ENCODE peak calls at places on chromosomes 5 and 9, in six cellular contexts. U is lung, X is transverse colon, B is neural progenitor cell, K is uterus, J is sigmoid colon. I is an unnamed sample. For H3K4me1 and H3K36me3, the result is how much of the 10 kb centered on the place peaks cover.

GRCh38 chr9:75471549-75472114 is 383.3 kb downstream of the OSTF1 start:
- DNase-seq in U (no peak), X (no peak), B (no peak), K (no peak), J (no peak), I (no peak)

GRCh38 chr9:127035948-127036347 is 86.5 kb downstream of the ANGPTL2 start:
- DNase-seq in U (peak), X (no peak), B (no peak), K (peak), J (peak), I (no peak)

GRCh38 chr9:11319477-11320060 is 706.8 kb upstream of the PTPRD start:
- DNase-seq in U (no peak), X (no peak), B (peak), K (no peak), J (no peak), I (peak)

GRCh38 chr5:122351416-122352157 is 39.5 kb downstream of the SNCAIP start:
- DNase-seq in U (no peak), X (no peak), B (no peak), K (no peak), J (no peak), I (peak)

GRCh38 chr5:161406880-161407279 is 139.6 kb downstream of the GABRB2 start:
- DNase-seq in U (no peak), X (no peak), B (no peak), K (no peak), J (no peak), I (peak)

GRCh38 chr5:7770436-7770835 is 80.5 kb downstream of the CFAP90 start:
- DNase-seq in U (no peak), X (no peak), B (no peak), K (no peak), J (no peak), I (no peak)

GRCh38 chr9:23563497-23563896 is 262.5 kb downstream of the ELAVL2 start:
- DNase-seq in U (no peak), X (no peak), B (no peak), K (no peak), J (no peak), I (no peak)

GRCh38 chr5:2685651-2686050 is 65.8 kb downstream of the IRX2 start:
- DNase-seq in U (peak), X (no peak), B (no peak), K (no peak), J (no peak), I (no peak)

GRCh38 chr5:97231025-97231636 is 48.1 kb upstream of the RIOK2 start:
- DNase-seq in U (no peak), X (peak), B (peak), K (peak), J (peak), I (peak)

GRCh38 chr5:175836741-175837729 is 34.3 kb upstream of the CPLX2 start:
- DNase-seq in U (no peak), X (no peak), B (no peak), K (no peak), J (no peak), I (no peak)

GRCh38 chr9:94779101-94779500 is 52.6 kb downstream of the AOPEP start:
- DNase-seq in U (no peak), X (no peak), B (no peak), K (no peak), J (no peak), I (no peak)

GRCh38 chr9:71765693-71766092 is 2.6 kb downstream of the CEMIP2 start:
- DNase-seq in U (no peak), X (no peak), B (no peak), K (no peak), J (no peak), I (no peak)

GRCh38 chr9:749712-750111 is 91.8 kb upstream of the DMRT1 start:
- DNase-seq in U (no peak), X (peak), B (peak), K (no peak), J (peak), I (no peak)

GRCh38 chr9:95731876-95732275 is 143.6 kb upstream of the ERCC6L2 start:
- DNase-seq in U (no peak), X (no peak), B (no peak), K (no peak), J (no peak), I (no peak)

GRCh38 chr5:140142802-140143201 is 17.1 kb downstream of the IGIP start:
- DNase-seq in U (no peak), X (no peak), B (no peak), K (no peak), J (no peak), I (no peak)

GRCh38 chr5:73514418-73514817 is 16.2 kb downstream of the BTF3 start:
- DNase-seq in U (no peak), X (no peak), B (no peak), K (no peak), J (no peak), I (no peak)

GRCh38 chr5:73515232-73515631 is 17.0 kb downstream of the BTF3 start:
- DNase-seq in U (peak), X (peak), B (no peak), K (no peak), J (no peak), I (no peak)

GRCh38 chr5:73522989-73523388 is 24.7 kb downstream of the BTF3 start:
- DNase-seq in U (no peak), X (no peak), B (no peak), K (no peak), J (no peak), I (no peak)

GRCh38 chr5:73523861-73524260 is 25.6 kb downstream of the BTF3 start:
- DNase-seq in U (peak), X (no peak), B (no peak), K (no peak), J (no peak), I (no peak)

GRCh38 chr5:73519531-73520283 is 21.5 kb downstream of the BTF3 start:
- DNase-seq in U (peak), X (peak), B (peak), K (peak), J (no peak), I (peak)
- TF ChIP-seq CTCF in U (peak), X (peak), B (peak), K (peak), J (peak), I (peak)

DNA sequence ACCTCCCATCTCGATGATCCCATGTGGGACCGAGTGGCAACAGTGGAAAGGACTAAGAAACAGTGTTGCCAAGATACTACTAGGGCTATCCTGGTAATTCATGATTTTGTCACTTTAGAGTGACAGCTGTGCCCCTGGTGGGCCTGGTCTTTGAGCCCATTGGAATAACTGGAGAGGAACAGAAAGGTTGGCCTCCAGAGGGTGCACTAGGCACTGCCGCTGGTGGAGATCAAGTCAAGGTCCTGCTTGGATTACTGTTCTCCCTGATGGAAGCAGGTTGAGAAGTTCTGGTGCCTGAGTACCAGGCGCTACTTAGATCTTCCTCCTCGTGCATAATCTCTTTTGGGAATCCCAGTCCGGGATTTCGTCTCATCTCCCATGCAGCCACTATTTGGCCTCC is 129.6 kb downstream of the SEC61B start:
- DNase-seq in U (no peak), X (no peak), B (no peak), K (no peak), J (no peak), I (no peak)
- H3K4me1 ChIP-seq in U (under half), X (under half), B (under half), K (under half), J (under half), I (under half)

DNA sequence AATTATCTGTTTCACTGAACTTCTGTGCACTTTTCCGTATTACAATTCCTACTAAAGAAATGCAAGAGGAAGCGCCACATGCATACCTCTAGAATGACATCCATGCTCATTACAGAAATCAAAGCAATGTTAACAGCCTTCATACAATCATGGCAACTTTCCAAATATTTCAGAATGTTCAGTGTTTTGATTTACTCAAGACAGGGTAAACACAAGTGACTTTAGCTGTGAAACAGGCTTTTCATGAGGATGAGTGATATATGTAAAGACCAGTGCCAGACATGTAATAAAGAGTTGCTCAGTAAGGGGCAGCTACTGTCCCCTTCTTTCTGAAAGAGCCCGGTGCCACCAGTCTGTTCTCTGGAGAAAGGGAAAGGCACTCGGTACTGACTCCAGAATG is 4.7 kb downstream of the BOD1 start:
- DNase-seq in U (no peak), X (no peak), B (no peak), K (no peak), J (no peak), I (no peak)
- H3K36me3 ChIP-seq in U (under half), X (under half), B (under half), K (under half), J (under half), I (under half)

GRCh38 chr5:150653762-150654158 is 7.3 kb upstream of the MYOZ3 start:
- DNase-seq in U (no peak), X (no peak), B (no peak), K (no peak), J (no peak), I (no peak)

GRCh38 chr5:150654181-150654580 is 6.9 kb upstream of the MYOZ3 start:
- DNase-seq in U (no peak), X (no peak), B (no peak), K (no peak), J (no peak), I (no peak)

GRCh38 chr5:150651382-150651781 is 9.7 kb upstream of the MYOZ3 start:
- DNase-seq in U (no peak), X (no peak), B (no peak), K (no peak), J (no peak), I (no peak)

GRCh38 chr5:150651924-150652688 is 8.9 kb upstream of the MYOZ3 start:
- DNase-seq in U (no peak), X (no peak), B (peak), K (peak), J (no peak), I (no peak)

DNA sequence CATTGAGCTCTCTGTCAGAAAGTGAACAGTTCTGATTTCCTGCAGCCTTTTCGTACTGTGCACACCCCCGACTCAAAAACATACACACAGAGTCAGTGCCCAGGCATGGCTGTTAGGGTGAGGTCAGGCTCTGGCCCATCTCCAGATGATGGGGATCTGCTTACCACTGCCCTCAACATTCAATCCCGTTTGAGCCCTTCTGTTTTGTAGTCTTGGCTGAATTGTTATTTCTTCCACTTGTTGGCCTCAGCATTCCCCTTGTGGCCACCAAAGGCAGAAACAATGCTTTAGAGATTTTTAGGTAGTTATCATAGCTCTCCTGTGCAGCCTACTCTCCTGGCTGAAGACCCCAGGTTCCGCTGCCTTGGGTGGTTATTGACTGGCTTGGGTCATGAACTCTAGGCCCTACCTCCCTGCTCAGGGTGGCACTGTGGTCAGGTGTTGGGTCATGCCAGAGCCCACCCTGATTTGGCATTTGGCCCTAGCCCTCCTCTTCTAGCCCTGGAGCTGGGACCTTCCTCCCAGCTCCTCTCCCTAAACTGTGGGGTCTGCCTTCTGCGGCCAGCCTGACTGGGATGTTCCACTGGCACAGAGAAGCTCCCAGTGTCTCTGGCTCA is 7.8 kb upstream of the MYOZ3 start:
- DNase-seq in U (no peak), X (no peak), B (no peak), K (no peak), J (no peak), I (no peak)
- TF ChIP-seq CTCF in U (no peak), X (no peak), B (no peak), K (no peak), J (no peak), I (peak)

GRCh38 chr9:113622600-113623400 is 159.3 kb downstream of the RGS3 start:
- DNase-seq in U (no peak), X (no peak), B (no peak), K (no peak), J (peak), I (peak)
- H3K4me1 ChIP-seq in U (under half), X (under half), B (under half), K (under half), J (under half), I (under half)

GRCh38 chr5:865771-866170 is 15.0 kb upstream of the ZDHHC11 start:
- DNase-seq in U (no peak), X (no peak), B (no peak), K (no peak), J (no peak), I (peak)
- H3K36me3 ChIP-seq in U (half or more), X (under half), B (under half), K (under half), J (half or more), I (under half)

GRCh38 chr9:130174025-130174424 is 1.8 kb downstream of the NCS1 start:
- DNase-seq in U (no peak), X (no peak), B (no peak), K (no peak), J (peak), I (no peak)

GRCh38 chr9:130172161-130172857 is at the start of gene NCS1:
- DNase-seq in U (peak), X (peak), B (peak), K (peak), J (peak), I (peak)

GRCh38 chr9:130173462-130173876 is 1.3 kb downstream of the NCS1 start:
- DNase-seq in U (no peak), X (no peak), B (no peak), K (no peak), J (peak), I (no peak)

GRCh38 chr9:130171226-130172148 is 717 bp upstream of the NCS1 start:
- DNase-seq in U (no peak), X (no peak), B (no peak), K (no peak), J (peak), I (peak)

DNA sequence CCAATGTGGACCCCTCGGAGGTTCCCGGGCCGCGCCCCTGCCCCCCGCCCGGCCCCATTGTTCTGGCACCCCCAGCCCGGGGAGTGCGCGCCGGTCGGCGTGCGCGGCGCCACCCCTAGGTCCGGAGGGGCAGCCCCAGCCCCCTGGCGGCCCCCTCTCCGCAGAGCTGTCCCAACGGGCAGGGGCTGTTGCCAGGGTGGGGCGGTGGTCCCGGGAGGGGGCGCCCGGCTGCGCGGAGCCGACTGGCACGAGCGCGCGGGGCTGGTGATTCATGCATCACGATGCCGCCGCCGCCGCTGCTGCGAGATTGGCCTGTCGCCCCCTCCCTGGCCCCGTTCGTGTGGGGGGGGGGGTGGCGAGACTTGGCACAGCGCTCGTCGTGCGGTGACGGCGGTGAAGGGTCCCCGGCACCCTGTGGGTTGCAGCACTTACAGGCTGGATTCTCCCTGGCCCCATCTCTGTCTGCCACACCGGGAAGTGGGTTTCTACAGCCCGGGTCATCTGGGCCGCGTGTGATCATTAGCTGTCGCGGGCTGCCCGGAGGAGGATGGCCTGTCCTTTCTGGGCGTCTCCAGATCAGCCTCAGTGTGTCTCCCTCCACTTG is 756 bp downstream of the NCS1 start:
- DNase-seq in U (no peak), X (no peak), B (peak), K (no peak), J (peak), I (no peak)
- TF ChIP-seq CTCF in U (no peak), X (no peak), B (peak), K (no peak), J (no peak), I (peak)